ENCODE peak calls at places on chromosomes 2 and 18, in six cellular contexts. S, B, Q, G, K and J are unnamed samples.

GRCh38 chr2:74052732-74053712 is 68.3 kb downstream of the TET3 start:
- ATAC-seq in G (no peak), Q (no peak), K (no peak), S (no peak), B (no peak), J (no peak)

GRCh38 chr2:188265315-188265714 is 26.4 kb upstream of the GULP1 start:
- ATAC-seq in G (no peak), S (no peak), K (no peak), B (no peak), Q (no peak), J (no peak)

GRCh38 chr2:20288941-20289340 is 61.7 kb downstream of the PUM2 start:
- ATAC-seq in Q (no peak), G (no peak), K (peak; percentile 77), S (no peak), B (no peak), J (no peak)

GRCh38 chr2:178277741-178278197 is 83.5 kb downstream of the OSBPL6 start:
- ATAC-seq in S (no peak), Q (no peak), G (no peak), K (no peak), B (peak; percentile 81), J (no peak)

GRCh38 chr18:28903366-28903765 is 726.4 kb upstream of the CDH2 start:
- ATAC-seq in S (no peak), K (no peak), B (no peak), G (no peak), Q (no peak), J (no peak)

GRCh38 chr2:220891405-220891804 is 680.7 kb downstream of the EPHA4 start:
- ATAC-seq in B (no peak), K (no peak), S (no peak), Q (peak; percentile 43), G (no peak), J (no peak)

GRCh38 chr2:181978351-181979150 is 7.1 kb upstream of the PPP1R1C start:
- ATAC-seq in B (no peak), Q (no peak), K (peak; percentile 22), G (no peak), S (no peak), J (no peak)

GRCh38 chr2:54038835-54039234 is 68.0 kb upstream of the PSME4 start:
- ATAC-seq in B (no peak), G (no peak), S (no peak), K (peak; percentile 63), Q (peak; percentile 61), J (no peak)

GRCh38 chr2:62297642-62298010 is 101.7 kb downstream of the B3GNT2 start:
- ATAC-seq in K (peak; percentile 48), G (no peak), S (no peak), Q (no peak), B (no peak), J (no peak)

GRCh38 chr2:61855178-61855523 is 1.3 kb upstream of the FAM161A start:
- ATAC-seq in G (no peak), S (no peak), Q (no peak), B (peak; percentile 7), K (no peak), J (no peak)

GRCh38 chr2:200156140-200156858 is 150.2 kb upstream of the SPATS2L start:
- ATAC-seq in Q (peak; percentile 84), K (no peak), G (peak; percentile 67), S (no peak), B (peak; percentile 93), J (peak; percentile 85)

GRCh38 chr2:121099329-121100318 is 185.4 kb downstream of the TFCP2L1 start:
- ATAC-seq in B (peak; percentile 71), S (peak; percentile 71), Q (peak; percentile 80), G (peak; percentile 95), K (peak; percentile 75), J (peak; percentile 34)

GRCh38 chr18:80022613-80023012 is 11.6 kb upstream of the RBFA start:
- ATAC-seq in K (no peak), Q (no peak), B (peak; percentile 45), S (no peak), G (no peak), J (no peak)

GRCh38 chr2:191061381-191061982 is 47.5 kb upstream of the STAT1 start:
- ATAC-seq in G (no peak), B (no peak), K (no peak), Q (no peak), S (no peak), J (no peak)

GRCh38 chr18:61639886-61640285 is 252.9 kb downstream of the RNF152 start:
- ATAC-seq in B (no peak), Q (no peak), S (no peak), G (no peak), K (no peak), J (no peak)

GRCh38 chr18:61635901-61636528 is 256.8 kb downstream of the RNF152 start:
- ATAC-seq in S (peak; percentile 57), Q (no peak), K (peak; percentile 90), B (peak; percentile 84), G (peak; percentile 51), J (peak; percentile 52)

GRCh38 chr18:61637905-61638304 is 254.9 kb downstream of the RNF152 start:
- ATAC-seq in K (no peak), S (no peak), Q (no peak), G (no peak), B (no peak), J (no peak)

GRCh38 chr18:61637319-61637718 is 255.5 kb downstream of the RNF152 start:
- ATAC-seq in B (peak; percentile 81), K (no peak), S (no peak), Q (no peak), G (no peak), J (no peak)
- TF ChIP-seq CTCF in B (peak; percentile 21), K (peak; percentile 15), S (no peak), Q (no peak), G (no peak), J (no peak)

DNA sequence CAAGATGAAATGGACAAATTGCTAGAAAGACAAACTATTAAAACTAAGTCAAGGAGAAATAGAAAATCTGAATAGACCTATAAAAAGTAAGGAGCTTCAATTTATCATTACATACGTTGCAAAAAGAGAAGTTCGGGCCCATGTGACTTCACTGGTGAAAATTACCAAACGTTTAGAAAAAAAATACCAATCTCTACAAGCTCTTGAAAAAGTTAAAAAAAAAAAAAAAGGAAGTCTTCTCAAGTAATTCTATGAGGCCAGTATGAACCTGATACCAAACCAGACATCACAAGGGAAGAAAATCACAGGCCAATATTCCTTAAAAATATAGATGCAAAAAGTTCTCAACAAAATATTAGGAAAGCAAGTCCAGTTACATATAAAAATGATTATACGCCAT is 20.2 kb upstream of the ACVR2A start:
- ATAC-seq in S (no peak), B (no peak), Q (no peak), K (no peak), G (no peak), J (no peak)
- TF ChIP-seq POLR2A in S (no peak), B (no peak), Q (no peak), K (no peak), G (no peak), J (no peak)

GRCh38 chr2:231708773-231709635 is 679 bp downstream of the PTMA start:
- ATAC-seq in B (no peak), K (no peak), Q (peak; percentile 0), S (no peak), G (no peak), J (no peak)
- TF ChIP-seq CTCF in B (peak; percentile 35), K (no peak), Q (peak; percentile 16), S (no peak), G (peak; percentile 24), J (no peak)

GRCh38 chr2:3535467-3535793 is 16.1 kb upstream of the ADI1 start:
- ATAC-seq in S (no peak), G (no peak), K (peak; percentile 2), B (no peak), Q (no peak), J (no peak)

GRCh38 chr2:3536682-3537632 is 17.6 kb upstream of the ADI1 start:
- ATAC-seq in Q (peak; percentile 87), B (peak; percentile 66), K (peak; percentile 85), S (peak; percentile 74), G (peak; percentile 32), J (peak; percentile 54)

GRCh38 chr2:3533836-3534235 is 14.5 kb upstream of the ADI1 start:
- ATAC-seq in G (peak; percentile 45), K (no peak), S (no peak), B (no peak), Q (no peak), J (no peak)

GRCh38 chr2:3534251-3534814 is 15.0 kb upstream of the ADI1 start:
- ATAC-seq in S (no peak), Q (no peak), B (no peak), K (no peak), G (no peak), J (no peak)

GRCh38 chr2:3535794-3536681 is 16.7 kb upstream of the ADI1 start:
- ATAC-seq in Q (peak; percentile 85), B (peak; percentile 78), K (peak; percentile 71), S (peak; percentile 85), G (peak; percentile 66), J (peak; percentile 86)
- TF ChIP-seq POLR2A in Q (peak; percentile 12), B (peak; percentile 39), K (no peak), S (peak; percentile 39), G (no peak), J (no peak)

GRCh38 chr2:9288681-9289338 is 82.2 kb downstream of the ASAP2 start:
- ATAC-seq in Q (no peak), B (no peak), K (no peak), G (no peak), S (no peak), J (no peak)

GRCh38 chr2:9285921-9286320 is 79.3 kb downstream of the ASAP2 start:
- ATAC-seq in G (no peak), Q (no peak), K (no peak), B (no peak), S (no peak), J (no peak)

GRCh38 chr2:9288233-9288632 is 81.6 kb downstream of the ASAP2 start:
- ATAC-seq in Q (peak; percentile 38), B (no peak), S (no peak), K (peak; percentile 37), G (no peak), J (no peak)

GRCh38 chr2:9286553-9287399 is 80.2 kb downstream of the ASAP2 start:
- ATAC-seq in S (no peak), Q (peak; percentile 1), G (no peak), B (no peak), K (peak; percentile 60), J (no peak)

DNA sequence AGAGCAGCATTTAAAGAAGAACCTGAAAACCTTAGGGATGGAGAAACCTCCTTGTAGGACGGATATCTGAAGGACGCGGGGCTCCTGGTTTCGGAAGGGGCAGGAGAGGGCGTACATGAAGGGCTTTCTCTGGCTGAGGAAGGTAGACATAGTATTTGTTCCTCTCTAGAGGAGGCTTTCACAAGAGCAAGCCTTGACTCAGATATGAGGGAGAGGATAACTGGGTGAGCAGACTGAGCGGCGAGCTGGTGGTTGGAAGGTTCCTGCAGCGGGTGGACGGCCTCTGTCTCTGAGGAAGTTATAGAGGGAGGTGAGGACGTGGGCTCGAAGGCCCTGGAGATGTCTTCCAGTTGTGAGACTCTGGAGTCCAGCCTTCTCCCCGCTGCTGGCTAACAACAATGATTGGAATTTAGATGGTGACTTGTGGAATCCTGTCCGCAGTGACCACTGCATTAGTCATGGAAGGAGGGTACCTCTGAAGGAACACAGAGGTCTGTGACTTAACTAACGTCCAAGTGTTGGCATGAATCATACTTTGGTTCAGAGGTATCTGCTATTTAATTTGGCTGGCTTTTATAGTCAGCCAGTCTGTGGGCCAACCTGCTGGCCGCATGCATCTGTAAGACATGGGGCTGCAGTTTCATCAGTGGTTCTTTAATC is 80.9 kb downstream of the ASAP2 start:
- ATAC-seq in G (no peak), B (no peak), S (no peak), Q (peak; percentile 94), K (peak; percentile 86), J (no peak)
- TF ChIP-seq CTCF in G (no peak), B (no peak), S (no peak), Q (peak; percentile 21), K (no peak), J (no peak)